ENCODE peak calls at places on chromosomes 16 and 17, in five cellular contexts. One of them, this sample, is unnamed.

GRCh38 chr17:1047177-1047885 is 50.4 kb downstream of the TIMM22 start:
- DNase-seq in colonic mucosa: no peak
- DNase-seq in choroid plexus epithelial cell: peak; percentile 24
- DNase-seq in fibroblast of lung: peak; percentile 52
- DNase-seq in CD8-positive, alpha-beta T cell: no peak
- DNase-seq in this sample: no peak

GRCh38 chr16:57092786-57093301 is 461 bp downstream of the CPNE2 start:
- DNase-seq in fibroblast of lung: no peak
- DNase-seq in colonic mucosa: peak; percentile 62
- DNase-seq in CD8-positive, alpha-beta T cell: peak; percentile 42
- DNase-seq in choroid plexus epithelial cell: no peak
- DNase-seq in this sample: peak; percentile 26

GRCh38 chr16:30354423-30355143 is 525 bp downstream of the CD2BP2 start:
- DNase-seq in fibroblast of lung: no peak
- DNase-seq in choroid plexus epithelial cell: no peak
- DNase-seq in CD8-positive, alpha-beta T cell: no peak
- DNase-seq in colonic mucosa: peak; percentile 55
- DNase-seq in this sample: no peak

GRCh38 chr16:28258571-28258970 is 33.8 kb upstream of the SBK1 start:
- DNase-seq in colonic mucosa: no peak
- DNase-seq in choroid plexus epithelial cell: peak; percentile 40
- DNase-seq in CD8-positive, alpha-beta T cell: no peak
- DNase-seq in fibroblast of lung: no peak
- DNase-seq in this sample: peak; percentile 8

GRCh38 chr17:5203908-5204294 is 12.2 kb upstream of the ZNF594 start:
- DNase-seq in choroid plexus epithelial cell: peak; percentile 67
- DNase-seq in fibroblast of lung: peak; percentile 75
- DNase-seq in colonic mucosa: no peak
- DNase-seq in CD8-positive, alpha-beta T cell: no peak
- DNase-seq in this sample: peak; percentile 85

GRCh38 chr16:12315330-12316138 is 339.0 kb downstream of the SNX29 start:
- DNase-seq in choroid plexus epithelial cell: no peak
- DNase-seq in CD8-positive, alpha-beta T cell: no peak
- DNase-seq in colonic mucosa: peak; percentile 67
- DNase-seq in fibroblast of lung: no peak
- DNase-seq in this sample: no peak

GRCh38 chr17:38867179-38867994 is 2.5 kb upstream of the LASP1 start:
- DNase-seq in choroid plexus epithelial cell: peak; percentile 76
- DNase-seq in CD8-positive, alpha-beta T cell: peak; percentile 58
- DNase-seq in colonic mucosa: peak; percentile 70
- DNase-seq in fibroblast of lung: peak; percentile 79
- DNase-seq in this sample: peak; percentile 76

GRCh38 chr16:67594956-67595355 is 32.6 kb downstream of the CTCF start:
- DNase-seq in CD8-positive, alpha-beta T cell: no peak
- DNase-seq in fibroblast of lung: peak; percentile 40
- DNase-seq in choroid plexus epithelial cell: peak; percentile 79
- DNase-seq in colonic mucosa: no peak
- DNase-seq in this sample: peak; percentile 77

GRCh38 chr17:1455291-1455747 is 713 bp downstream of the CRK start:
- DNase-seq in fibroblast of lung: peak; percentile 70
- DNase-seq in CD8-positive, alpha-beta T cell: peak; percentile 26
- DNase-seq in choroid plexus epithelial cell: peak; percentile 72
- DNase-seq in colonic mucosa: peak; percentile 68
- DNase-seq in this sample: peak; percentile 78

GRCh38 chr17:69506489-69506888 is 92.0 kb downstream of the MAP2K6 start:
- DNase-seq in choroid plexus epithelial cell: peak; percentile 43
- DNase-seq in colonic mucosa: no peak
- DNase-seq in CD8-positive, alpha-beta T cell: no peak
- DNase-seq in fibroblast of lung: no peak
- DNase-seq in this sample: no peak

GRCh38 chr16:67641779-67642708 is 2.9 kb upstream of the CARMIL2 start:
- DNase-seq in fibroblast of lung: peak; percentile 40
- DNase-seq in CD8-positive, alpha-beta T cell: no peak
- DNase-seq in colonic mucosa: no peak
- DNase-seq in choroid plexus epithelial cell: peak; percentile 8
- DNase-seq in this sample: no peak

GRCh38 chr16:87602821-87603683 is 744 bp downstream of the JPH3 start:
- DNase-seq in CD8-positive, alpha-beta T cell: no peak
- DNase-seq in fibroblast of lung: no peak
- DNase-seq in choroid plexus epithelial cell: no peak
- DNase-seq in colonic mucosa: no peak
- DNase-seq in this sample: no peak

GRCh38 chr16:87153326-87153725 is 163.9 kb downstream of the C16orf95 start:
- DNase-seq in choroid plexus epithelial cell: no peak
- DNase-seq in fibroblast of lung: no peak
- DNase-seq in colonic mucosa: no peak
- DNase-seq in CD8-positive, alpha-beta T cell: no peak
- DNase-seq in this sample: no peak

GRCh38 chr17:58002973-58003372 is 4.1 kb downstream of the SRSF1 start:
- DNase-seq in colonic mucosa: no peak
- DNase-seq in choroid plexus epithelial cell: no peak
- DNase-seq in CD8-positive, alpha-beta T cell: no peak
- DNase-seq in fibroblast of lung: no peak
- DNase-seq in this sample: no peak

GRCh38 chr16:72481419-72481818 is 309.5 kb upstream of the PMFBP1 start:
- DNase-seq in choroid plexus epithelial cell: no peak
- DNase-seq in fibroblast of lung: no peak
- DNase-seq in colonic mucosa: no peak
- DNase-seq in CD8-positive, alpha-beta T cell: no peak
- DNase-seq in this sample: peak; percentile 58

GRCh38 chr17:79109584-79109983 is 35.0 kb downstream of the ENGASE start:
- DNase-seq in choroid plexus epithelial cell: no peak
- DNase-seq in CD8-positive, alpha-beta T cell: no peak
- DNase-seq in colonic mucosa: no peak
- DNase-seq in fibroblast of lung: no peak
- DNase-seq in this sample: no peak

GRCh38 chr17:35022536-35023063 is 40.9 kb downstream of the RFFL start:
- DNase-seq in fibroblast of lung: peak; percentile 80
- DNase-seq in colonic mucosa: peak; percentile 23
- DNase-seq in choroid plexus epithelial cell: peak; percentile 98
- DNase-seq in CD8-positive, alpha-beta T cell: peak; percentile 79
- DNase-seq in this sample: peak; percentile 89

GRCh38 chr17:35752945-35753764 is at the start of gene GAS2L2:
- DNase-seq in colonic mucosa: no peak
- DNase-seq in fibroblast of lung: no peak
- DNase-seq in CD8-positive, alpha-beta T cell: no peak
- DNase-seq in choroid plexus epithelial cell: peak; percentile 30
- DNase-seq in this sample: peak; percentile 63

GRCh38 chr17:58307468-58308172 is 21.0 kb downstream of the TSPOAP1 start:
- DNase-seq in colonic mucosa: no peak
- DNase-seq in choroid plexus epithelial cell: no peak
- DNase-seq in CD8-positive, alpha-beta T cell: no peak
- DNase-seq in fibroblast of lung: no peak
- DNase-seq in this sample: no peak

GRCh38 chr17:71757156-71757555 is 363.7 kb upstream of the SOX9 start:
- DNase-seq in colonic mucosa: no peak
- DNase-seq in choroid plexus epithelial cell: no peak
- DNase-seq in fibroblast of lung: peak; percentile 9
- DNase-seq in CD8-positive, alpha-beta T cell: no peak
- DNase-seq in this sample: no peak

GRCh38 chr16:88072571-88073001 is 121.4 kb downstream of the BANP start:
- DNase-seq in CD8-positive, alpha-beta T cell: no peak
- DNase-seq in colonic mucosa: no peak
- DNase-seq in fibroblast of lung: no peak
- DNase-seq in choroid plexus epithelial cell: no peak
- DNase-seq in this sample: no peak

GRCh38 chr16:78278047-78278446 is 178.6 kb downstream of the WWOX start:
- DNase-seq in CD8-positive, alpha-beta T cell: no peak
- DNase-seq in colonic mucosa: no peak
- DNase-seq in choroid plexus epithelial cell: no peak
- DNase-seq in fibroblast of lung: no peak
- DNase-seq in this sample: no peak

DNA sequence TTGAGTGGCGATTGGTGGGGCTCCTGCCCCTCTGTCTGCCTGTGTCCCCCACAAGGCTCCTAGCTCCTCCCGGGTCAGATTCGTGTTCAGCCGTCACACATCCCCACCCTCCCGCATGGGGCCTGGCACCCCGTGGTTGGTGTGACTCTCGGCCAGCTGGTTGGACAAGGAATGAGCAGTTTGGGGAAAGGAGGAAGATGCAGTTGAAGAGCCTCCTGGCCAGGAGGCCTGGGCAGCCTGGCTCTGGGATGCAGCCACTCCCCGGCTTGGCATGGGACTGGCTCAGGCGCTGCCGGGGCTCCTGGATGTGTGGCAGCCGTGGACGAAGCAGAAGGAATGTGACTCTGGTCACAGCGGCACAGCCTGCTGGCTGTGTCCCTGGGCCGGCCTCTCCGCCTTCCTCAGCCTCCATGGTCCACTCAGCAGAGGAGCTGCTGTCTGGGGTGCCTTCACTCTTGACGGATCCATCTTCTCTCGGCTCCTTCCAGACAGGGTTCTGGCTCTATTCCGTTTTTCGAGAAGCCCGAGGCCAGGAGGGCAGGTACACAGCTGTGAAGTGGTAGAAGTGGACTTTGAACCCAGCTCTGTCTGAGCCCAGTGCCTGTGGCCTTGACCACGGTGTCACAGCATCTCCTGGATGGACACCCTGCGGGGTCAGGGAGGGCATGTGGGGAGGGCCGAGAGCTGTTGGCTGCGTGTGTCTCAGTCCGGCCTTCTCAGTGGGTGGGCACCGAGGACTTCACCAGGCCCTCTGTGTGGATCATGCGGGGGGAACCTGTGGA is 2.1 kb downstream of the TRAF7 start:
- DNase-seq in choroid plexus epithelial cell: no peak
- DNase-seq in fibroblast of lung: no peak
- DNase-seq in colonic mucosa: peak; percentile 70
- DNase-seq in CD8-positive, alpha-beta T cell: no peak
- DNase-seq in this sample: no peak
- H3K4me3 ChIP-seq in choroid plexus epithelial cell: no peak overlapping the region
- H3K4me3 ChIP-seq in fibroblast of lung: peak overlapping the region; percentile 76
- H3K4me3 ChIP-seq in colonic mucosa: no peak overlapping the region
- H3K4me3 ChIP-seq in CD8-positive, alpha-beta T cell: no peak overlapping the region
- H3K4me3 ChIP-seq in this sample: no peak overlapping the region

DNA sequence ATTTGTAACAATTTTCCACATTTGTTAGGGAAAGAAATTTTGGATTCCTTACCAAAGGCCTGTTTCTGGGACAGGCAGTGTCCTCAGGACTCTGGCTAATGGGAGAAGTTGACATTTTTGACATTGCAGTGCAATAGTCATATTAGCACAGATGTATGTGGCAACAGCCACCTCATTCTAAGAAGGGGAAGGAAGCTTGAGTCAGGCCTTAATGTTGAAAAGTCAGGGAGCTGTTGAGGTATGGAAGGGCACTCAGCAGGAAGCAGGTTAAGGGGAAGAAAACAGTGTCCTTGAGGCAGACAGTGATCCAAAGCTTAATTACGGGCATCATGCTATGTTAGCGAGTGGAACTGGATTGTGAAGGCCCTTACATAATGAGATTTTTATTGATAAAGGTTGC is 20.9 kb downstream of the AKTIP start:
- DNase-seq in colonic mucosa: no peak
- DNase-seq in CD8-positive, alpha-beta T cell: no peak
- DNase-seq in fibroblast of lung: no peak
- DNase-seq in choroid plexus epithelial cell: peak; percentile 31
- DNase-seq in this sample: peak; percentile 40
- TF ChIP-seq CTCF in colonic mucosa: no peak
- TF ChIP-seq CTCF in CD8-positive, alpha-beta T cell: no peak
- TF ChIP-seq CTCF in fibroblast of lung: no peak
- TF ChIP-seq CTCF in choroid plexus epithelial cell: no peak
- TF ChIP-seq CTCF in this sample: no peak

GRCh38 chr16:75263963-75264445 is 12.6 kb upstream of the BCAR1 start:
- DNase-seq in choroid plexus epithelial cell: no peak
- DNase-seq in CD8-positive, alpha-beta T cell: no peak
- DNase-seq in colonic mucosa: no peak
- DNase-seq in fibroblast of lung: no peak
- DNase-seq in this sample: no peak
- H3K4me3 ChIP-seq in choroid plexus epithelial cell: peak overlapping the region; percentile 92
- H3K4me3 ChIP-seq in CD8-positive, alpha-beta T cell: no peak overlapping the region
- H3K4me3 ChIP-seq in colonic mucosa: peak overlapping the region; percentile 92
- H3K4me3 ChIP-seq in fibroblast of lung: peak overlapping the region; percentile 99
- H3K4me3 ChIP-seq in this sample: peak overlapping the region; percentile 96

GRCh38 chr16:1089822-1090619 is 6.0 kb downstream of the C1QTNF8 start:
- DNase-seq in choroid plexus epithelial cell: no peak
- DNase-seq in CD8-positive, alpha-beta T cell: no peak
- DNase-seq in colonic mucosa: peak; percentile 95
- DNase-seq in fibroblast of lung: no peak
- DNase-seq in this sample: no peak
- TF ChIP-seq CTCF in choroid plexus epithelial cell: no peak
- TF ChIP-seq CTCF in CD8-positive, alpha-beta T cell: no peak
- TF ChIP-seq CTCF in colonic mucosa: peak; percentile 27
- TF ChIP-seq CTCF in fibroblast of lung: no peak
- TF ChIP-seq CTCF in this sample: no peak

DNA sequence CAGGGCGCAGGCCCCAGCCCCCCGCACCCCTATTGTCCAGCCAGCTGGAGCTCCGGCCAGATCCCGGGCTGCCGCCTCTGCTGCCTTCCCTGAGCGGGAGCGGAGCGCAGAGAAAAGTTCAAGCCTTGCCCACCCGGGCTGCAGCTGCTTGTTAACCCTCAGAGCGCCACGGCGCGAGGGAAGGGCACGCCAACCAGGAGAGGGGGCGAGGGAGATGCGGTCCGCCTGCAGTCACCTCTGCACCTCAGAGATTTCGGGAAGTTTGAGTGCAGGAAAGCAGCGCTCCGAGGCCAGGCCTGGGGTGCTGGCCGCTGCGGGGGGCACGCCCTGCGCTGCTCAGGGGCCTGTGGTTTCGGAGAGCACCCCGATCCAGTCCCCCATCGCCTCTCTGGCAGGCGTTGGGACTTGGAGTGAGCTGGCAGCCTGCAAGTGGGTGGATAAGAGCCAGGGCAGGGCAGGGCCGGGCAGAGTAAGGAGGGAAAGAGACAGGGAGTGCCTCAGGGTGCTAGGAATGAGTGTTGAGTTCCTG is 1.1 kb downstream of the CDH13 start:
- DNase-seq in CD8-positive, alpha-beta T cell: no peak
- DNase-seq in fibroblast of lung: no peak
- DNase-seq in colonic mucosa: no peak
- DNase-seq in choroid plexus epithelial cell: no peak
- DNase-seq in this sample: peak; percentile 45
- H3K4me3 ChIP-seq in CD8-positive, alpha-beta T cell: no peak overlapping the region
- H3K4me3 ChIP-seq in fibroblast of lung: peak overlapping the region; percentile 73
- H3K4me3 ChIP-seq in colonic mucosa: peak overlapping the region; percentile 29
- H3K4me3 ChIP-seq in choroid plexus epithelial cell: peak overlapping the region; percentile 73
- H3K4me3 ChIP-seq in this sample: peak overlapping the region; percentile 63

GRCh38 chr17:7313028-7313889 is 1.9 kb downstream of the GPS2 start:
- DNase-seq in colonic mucosa: no peak
- DNase-seq in choroid plexus epithelial cell: no peak
- DNase-seq in fibroblast of lung: no peak
- DNase-seq in CD8-positive, alpha-beta T cell: no peak
- DNase-seq in this sample: peak; percentile 4
- TF ChIP-seq CTCF in colonic mucosa: no peak
- TF ChIP-seq CTCF in choroid plexus epithelial cell: peak; percentile 19
- TF ChIP-seq CTCF in fibroblast of lung: peak; percentile 12
- TF ChIP-seq CTCF in CD8-positive, alpha-beta T cell: no peak
- TF ChIP-seq CTCF in this sample: peak; percentile 4

DNA sequence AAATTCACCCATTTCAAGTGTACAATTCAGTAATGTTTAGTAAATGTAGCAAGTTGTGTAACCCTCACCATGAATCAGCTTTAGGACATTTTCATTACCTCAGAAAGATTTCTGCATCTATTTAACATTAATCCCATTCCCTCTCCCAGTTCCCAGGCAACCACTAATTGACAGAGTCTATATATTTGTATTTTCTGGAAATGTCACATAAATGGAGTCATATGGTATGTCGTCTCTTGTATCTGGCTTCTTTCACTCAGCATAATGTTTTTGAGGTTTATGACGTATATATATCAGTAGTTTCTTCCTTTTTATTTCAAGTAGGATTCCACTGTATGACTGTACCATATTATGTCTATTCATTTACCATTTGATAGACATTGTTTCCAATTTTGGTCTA is 199.8 kb downstream of the CYB561 start:
- DNase-seq in fibroblast of lung: peak; percentile 56
- DNase-seq in colonic mucosa: no peak
- DNase-seq in choroid plexus epithelial cell: no peak
- DNase-seq in CD8-positive, alpha-beta T cell: no peak
- DNase-seq in this sample: peak; percentile 49
- H3K4me3 ChIP-seq in fibroblast of lung: no peak overlapping the region
- H3K4me3 ChIP-seq in colonic mucosa: no peak overlapping the region
- H3K4me3 ChIP-seq in choroid plexus epithelial cell: no peak overlapping the region
- H3K4me3 ChIP-seq in CD8-positive, alpha-beta T cell: no peak overlapping the region
- H3K4me3 ChIP-seq in this sample: no peak overlapping the region